ENCODE peak calls at places on chromosomes 3 and 15, in nine cellular contexts. F is NB4, V is AG04450, G is brain microvascular endothelial cell, T is tibial nerve, L is K562, B is lung, C is cardiac fibroblast, U is fibroblast of the aortic adventitia. I is an unnamed sample.

GRCh38 chr15:50675524-50676144 is 11.0 kb downstream of the TRPM7 start:
- DNase-seq in F (peak; percentile 35), V (no peak), G (peak; percentile 16), T (no peak), L (no peak), B (no peak), C (peak; percentile 70), U (peak; percentile 75), I (peak; percentile 13)

GRCh38 chr3:115834068-115834467 is 210.8 kb downstream of the GAP43 start:
- DNase-seq in F (no peak), V (peak; percentile 70), G (peak; percentile 77), T (no peak), L (no peak), B (no peak), C (peak; percentile 73), U (peak; percentile 72), I (peak; percentile 60)

GRCh38 chr3:10192953-10193691 is 28.4 kb downstream of the IRAK2 start:
- DNase-seq in F (peak; percentile 35), V (peak; percentile 68), G (peak; percentile 93), T (no peak), L (peak; percentile 53), B (no peak), C (peak; percentile 97), U (peak; percentile 75), I (peak; percentile 88)

GRCh38 chr15:62600376-62600775 is 435.3 kb upstream of the C2CD4B start:
- DNase-seq in F (no peak), V (no peak), G (no peak), T (no peak), L (no peak), B (no peak), C (no peak), U (no peak), I (no peak)

GRCh38 chr3:188362405-188362831 is 208.5 kb downstream of the LPP start:
- DNase-seq in F (no peak), V (no peak), G (peak; percentile 92), T (no peak), L (no peak), B (no peak), C (peak; percentile 93), U (peak; percentile 72), I (peak; percentile 76)

GRCh38 chr15:27412413-27412812 is 441.4 kb downstream of the GABRG3 start:
- DNase-seq in F (no peak), V (no peak), G (no peak), T (no peak), L (no peak), B (no peak), C (no peak), U (no peak), I (no peak)

GRCh38 chr15:75138016-75138999 is 63.4 kb upstream of the C15orf39 start:
- DNase-seq in F (no peak), V (no peak), G (peak; percentile 64), T (no peak), L (no peak), B (no peak), C (peak; percentile 33), U (peak; percentile 49), I (peak; percentile 54)

GRCh38 chr15:79673416-79674123 is 223.2 kb downstream of the MTHFS start:
- DNase-seq in F (peak; percentile 65), V (no peak), G (peak; percentile 82), T (no peak), L (no peak), B (no peak), C (peak; percentile 87), U (no peak), I (peak; percentile 72)

GRCh38 chr3:128247841-128248240 is 94.6 kb downstream of the EEFSEC start:
- DNase-seq in F (no peak), V (no peak), G (no peak), T (no peak), L (no peak), B (no peak), C (no peak), U (no peak), I (no peak)

GRCh38 chr3:171132873-171133272 is 106.4 kb upstream of the SLC2A2 start:
- DNase-seq in F (no peak), V (peak; percentile 30), G (peak; percentile 60), T (no peak), L (no peak), B (no peak), C (peak; percentile 78), U (peak; percentile 21), I (peak; percentile 94)

DNA sequence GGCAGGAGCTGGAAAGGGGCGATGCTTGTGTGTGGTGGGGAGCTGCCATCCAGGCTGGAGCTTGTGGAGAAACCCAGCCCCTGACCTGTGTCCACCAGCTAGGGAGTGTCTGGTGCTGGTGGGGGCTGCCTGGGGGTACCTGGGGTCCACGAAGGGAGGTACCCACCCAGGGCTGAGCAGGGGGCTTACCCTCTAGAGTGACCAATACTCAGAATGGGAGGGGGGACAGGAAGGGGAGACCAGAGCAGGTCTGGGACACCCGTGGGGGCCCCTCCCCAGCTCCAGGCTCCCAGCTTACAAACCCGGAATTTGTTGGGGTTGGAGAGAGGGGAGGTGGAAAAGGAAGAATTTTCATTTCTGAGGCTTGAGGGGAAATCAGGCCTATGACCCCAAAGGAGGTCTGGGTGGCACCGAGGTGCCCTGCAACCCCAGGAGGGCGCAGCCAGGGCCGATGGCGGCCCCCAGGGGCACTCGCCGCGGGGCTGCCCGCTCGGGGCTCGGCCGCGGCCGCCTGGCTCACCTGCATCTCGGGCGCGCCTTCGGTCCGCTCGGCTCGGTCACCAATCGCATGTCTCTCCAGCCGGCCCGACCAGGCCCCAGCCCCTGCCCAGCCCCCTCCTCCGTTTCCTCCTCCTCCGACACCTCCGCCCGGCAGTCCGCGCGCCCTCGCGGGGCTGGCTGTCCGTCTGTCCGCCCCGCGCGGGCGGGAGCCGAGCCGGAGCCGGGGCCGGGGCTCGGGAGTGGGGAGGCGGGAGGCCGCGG is 741 bp downstream of the LINGO1 start:
- DNase-seq in F (no peak), V (no peak), G (no peak), T (no peak), L (peak; percentile 63), B (no peak), C (no peak), U (no peak), I (no peak)
- TF ChIP-seq CTCF in F (no peak), V (no peak), G (no peak), T (no peak), L (no peak), B (no peak), C (no peak), U (no peak), I (no peak)

DNA sequence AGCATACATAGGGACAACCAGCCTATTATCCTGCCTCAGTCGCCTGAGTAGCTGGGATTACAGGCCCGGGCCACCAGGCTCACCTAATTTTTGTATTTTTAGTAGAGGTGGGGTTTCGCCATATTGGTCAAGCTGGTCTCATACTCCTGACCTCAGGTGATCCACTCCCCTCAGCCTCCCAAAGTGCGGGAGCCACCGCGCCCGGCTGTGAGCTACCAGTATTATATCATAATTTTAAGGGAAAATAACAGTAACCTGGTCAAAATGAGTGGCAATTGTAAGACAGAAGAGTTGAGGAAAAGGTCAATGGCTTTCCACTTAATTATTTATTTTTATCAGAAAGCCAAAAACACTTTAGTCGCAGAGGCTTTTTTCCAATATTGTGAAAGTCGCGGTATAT is 652.6 kb upstream of the BCHE start:
- DNase-seq in F (no peak), V (no peak), G (no peak), T (no peak), L (no peak), B (no peak), C (no peak), U (no peak), I (no peak)
- H3K4me3 ChIP-seq in F (no peak overlapping the region), V (no peak overlapping the region), G (no peak overlapping the region), T (no peak overlapping the region), L (no peak overlapping the region), B (no peak overlapping the region), C (no peak overlapping the region), U (no peak overlapping the region), I (no peak overlapping the region)

GRCh38 chr15:96860746-96861145 is 530.2 kb downstream of the NR2F2 start:
- DNase-seq in F (no peak), V (no peak), G (no peak), T (no peak), L (no peak), B (no peak), C (peak; percentile 30), U (no peak), I (no peak)
- TF ChIP-seq CTCF in F (no peak), V (no peak), G (no peak), T (peak; percentile 29), L (no peak), B (no peak), C (peak; percentile 13), U (no peak), I (no peak)

GRCh38 chr15:67080118-67080899 is 14.9 kb downstream of the SMAD3 start:
- DNase-seq in F (no peak), V (no peak), G (no peak), T (no peak), L (no peak), B (peak; percentile 62), C (peak; percentile 79), U (peak; percentile 96), I (peak; percentile 91)
- H3K4me3 ChIP-seq in F (no peak overlapping the region), V (no peak overlapping the region), G (no peak overlapping the region), T (no peak overlapping the region), L (no peak overlapping the region), B (no peak overlapping the region), C (no peak overlapping the region), U (peak overlapping the region; percentile 38), I (peak overlapping the region; percentile 16)

GRCh38 chr3:126132751-126133511 is 47.5 kb downstream of the ALDH1L1 start:
- DNase-seq in F (no peak), V (no peak), G (peak; percentile 14), T (no peak), L (peak; percentile 16), B (no peak), C (peak; percentile 11), U (peak; percentile 5), I (peak; percentile 7)
- TF ChIP-seq CTCF in F (no peak), V (peak; percentile 54), G (peak; percentile 64), T (no peak), L (no peak), B (no peak), C (peak; percentile 54), U (peak; percentile 48), I (peak; percentile 31)

I was measured in foreskin fibroblast.